ENCODE peak calls at places on chromosome 18, in eight cellular contexts. One of them, this sample, is unnamed.

GRCh38 chr18:47184419-47185050 is 8.4 kb upstream of the IER3IP1 start:
- DNase-seq in NT2/D1: no peak
- DNase-seq in endothelial cell of umbilical vein: peak; percentile 10
- DNase-seq in endodermal cell: no peak
- DNase-seq in H9: no peak
- DNase-seq in mammary epithelial cell: peak; percentile 66
- DNase-seq in astrocyte: peak; percentile 37
- DNase-seq in GM23248: peak; percentile 26
- DNase-seq in this sample: peak; percentile 51

GRCh38 chr18:25826823-25827617 is 263.4 kb downstream of the SS18 start:
- DNase-seq in endodermal cell: no peak
- DNase-seq in mammary epithelial cell: no peak
- DNase-seq in endothelial cell of umbilical vein: no peak
- DNase-seq in NT2/D1: no peak
- DNase-seq in H9: no peak
- DNase-seq in astrocyte: peak; percentile 20
- DNase-seq in GM23248: peak; percentile 48
- DNase-seq in this sample: no peak

GRCh38 chr18:25866331-25866730 is 224.1 kb downstream of the SS18 start:
- DNase-seq in mammary epithelial cell: no peak
- DNase-seq in NT2/D1: no peak
- DNase-seq in astrocyte: no peak
- DNase-seq in endodermal cell: no peak
- DNase-seq in endothelial cell of umbilical vein: no peak
- DNase-seq in H9: no peak
- DNase-seq in GM23248: no peak
- DNase-seq in this sample: no peak

GRCh38 chr18:34598136-34598635 is 111.9 kb upstream of the DTNA start:
- DNase-seq in GM23248: no peak
- DNase-seq in NT2/D1: no peak
- DNase-seq in endodermal cell: no peak
- DNase-seq in H9: no peak
- DNase-seq in astrocyte: no peak
- DNase-seq in endothelial cell of umbilical vein: peak; percentile 10
- DNase-seq in mammary epithelial cell: no peak
- DNase-seq in this sample: peak; percentile 29

GRCh38 chr18:57141208-57142129 is 5.4 kb upstream of the BOD1L2 start:
- DNase-seq in endothelial cell of umbilical vein: no peak
- DNase-seq in GM23248: no peak
- DNase-seq in endodermal cell: no peak
- DNase-seq in NT2/D1: no peak
- DNase-seq in astrocyte: no peak
- DNase-seq in H9: no peak
- DNase-seq in mammary epithelial cell: peak; percentile 35
- DNase-seq in this sample: no peak

GRCh38 chr18:7590800-7591560 is 23.9 kb downstream of the PTPRM start:
- DNase-seq in NT2/D1: no peak
- DNase-seq in H9: no peak
- DNase-seq in endodermal cell: no peak
- DNase-seq in mammary epithelial cell: no peak
- DNase-seq in astrocyte: no peak
- DNase-seq in GM23248: peak; percentile 65
- DNase-seq in endothelial cell of umbilical vein: no peak
- DNase-seq in this sample: peak; percentile 52

GRCh38 chr18:62778976-62779869 is 63.9 kb downstream of the PHLPP1 start:
- DNase-seq in H9: no peak
- DNase-seq in NT2/D1: no peak
- DNase-seq in endodermal cell: no peak
- DNase-seq in GM23248: no peak
- DNase-seq in endothelial cell of umbilical vein: no peak
- DNase-seq in astrocyte: no peak
- DNase-seq in mammary epithelial cell: no peak
- DNase-seq in this sample: no peak

GRCh38 chr18:7185701-7186100 is 45.2 kb upstream of the LRRC30 start:
- DNase-seq in endodermal cell: no peak
- DNase-seq in NT2/D1: no peak
- DNase-seq in H9: no peak
- DNase-seq in endothelial cell of umbilical vein: no peak
- DNase-seq in GM23248: no peak
- DNase-seq in mammary epithelial cell: no peak
- DNase-seq in astrocyte: no peak
- DNase-seq in this sample: no peak

GRCh38 chr18:45637546-45638327 is 22.5 kb downstream of the SLC14A2 start:
- DNase-seq in endothelial cell of umbilical vein: no peak
- DNase-seq in endodermal cell: peak; percentile 35
- DNase-seq in mammary epithelial cell: no peak
- DNase-seq in astrocyte: no peak
- DNase-seq in GM23248: peak; percentile 54
- DNase-seq in NT2/D1: no peak
- DNase-seq in H9: no peak
- DNase-seq in this sample: no peak
- H3K9ac ChIP-seq in endothelial cell of umbilical vein: no peak overlapping the region
- H3K9ac ChIP-seq in endodermal cell: no peak overlapping the region
- H3K9ac ChIP-seq in mammary epithelial cell: no peak overlapping the region
- H3K9ac ChIP-seq in astrocyte: no peak overlapping the region
- H3K9ac ChIP-seq in GM23248: no peak overlapping the region
- H3K9ac ChIP-seq in NT2/D1: no peak overlapping the region
- H3K9ac ChIP-seq in H9: no peak overlapping the region
- H3K9ac ChIP-seq in this sample: no peak overlapping the region

GRCh38 chr18:3016584-3017292 is 3.8 kb upstream of the LPIN2 start:
- DNase-seq in GM23248: no peak
- DNase-seq in endothelial cell of umbilical vein: peak; percentile 47
- DNase-seq in astrocyte: no peak
- DNase-seq in endodermal cell: peak; percentile 10
- DNase-seq in NT2/D1: no peak
- DNase-seq in mammary epithelial cell: no peak
- DNase-seq in H9: no peak
- DNase-seq in this sample: no peak
- H3K9ac ChIP-seq in GM23248: no peak overlapping the region
- H3K9ac ChIP-seq in endothelial cell of umbilical vein: no peak overlapping the region
- H3K9ac ChIP-seq in astrocyte: no peak overlapping the region
- H3K9ac ChIP-seq in endodermal cell: no peak overlapping the region
- H3K9ac ChIP-seq in NT2/D1: no peak overlapping the region
- H3K9ac ChIP-seq in mammary epithelial cell: no peak overlapping the region
- H3K9ac ChIP-seq in H9: peak overlapping the region; percentile 8
- H3K9ac ChIP-seq in this sample: no peak overlapping the region

GRCh38 chr18:22422909-22423548 is 5.3 kb upstream of the CTAGE1 start:
- DNase-seq in GM23248: peak; percentile 73
- DNase-seq in NT2/D1: no peak
- DNase-seq in endothelial cell of umbilical vein: peak; percentile 90
- DNase-seq in mammary epithelial cell: peak; percentile 20
- DNase-seq in astrocyte: peak; percentile 73
- DNase-seq in H9: no peak
- DNase-seq in endodermal cell: no peak
- DNase-seq in this sample: peak; percentile 87
- H3K9ac ChIP-seq in GM23248: no peak overlapping the region
- H3K9ac ChIP-seq in NT2/D1: no peak overlapping the region
- H3K9ac ChIP-seq in endothelial cell of umbilical vein: no peak overlapping the region
- H3K9ac ChIP-seq in mammary epithelial cell: no peak overlapping the region
- H3K9ac ChIP-seq in astrocyte: no peak overlapping the region
- H3K9ac ChIP-seq in H9: no peak overlapping the region
- H3K9ac ChIP-seq in endodermal cell: no peak overlapping the region
- H3K9ac ChIP-seq in this sample: no peak overlapping the region

DNA sequence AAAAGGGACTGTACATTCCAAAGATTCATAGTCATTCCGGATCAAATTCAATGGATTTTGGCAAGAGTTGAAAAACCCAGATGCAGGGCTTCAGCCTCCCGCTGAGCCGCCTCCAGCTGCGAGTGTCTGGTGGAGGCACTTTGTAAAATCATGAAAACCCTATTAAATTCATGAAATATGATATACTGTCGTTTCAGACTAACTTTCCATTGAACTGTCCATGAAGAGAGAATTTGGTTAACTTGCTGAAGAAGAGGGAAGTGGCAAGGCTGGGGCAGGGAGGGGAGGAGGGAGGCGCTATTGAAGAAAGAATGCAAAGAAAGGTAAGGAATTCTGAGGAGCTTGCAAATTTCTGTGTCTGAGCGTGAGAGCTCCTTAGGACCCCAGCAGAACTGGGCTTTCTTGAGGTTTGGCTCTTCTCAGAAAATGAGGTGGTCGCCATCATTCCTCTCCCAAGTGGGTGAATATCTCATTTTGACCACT is 25.7 kb upstream of the SLC14A2 start:
- DNase-seq in H9: no peak
- DNase-seq in endodermal cell: peak; percentile 64
- DNase-seq in GM23248: peak; percentile 87
- DNase-seq in mammary epithelial cell: no peak
- DNase-seq in astrocyte: peak; percentile 91
- DNase-seq in NT2/D1: peak; percentile 8
- DNase-seq in endothelial cell of umbilical vein: no peak
- DNase-seq in this sample: peak; percentile 91
- H3K9ac ChIP-seq in H9: no peak overlapping the region
- H3K9ac ChIP-seq in endodermal cell: no peak overlapping the region
- H3K9ac ChIP-seq in GM23248: no peak overlapping the region
- H3K9ac ChIP-seq in mammary epithelial cell: no peak overlapping the region
- H3K9ac ChIP-seq in astrocyte: peak overlapping the region; percentile 0
- H3K9ac ChIP-seq in NT2/D1: peak overlapping the region; percentile 21
- H3K9ac ChIP-seq in endothelial cell of umbilical vein: no peak overlapping the region
- H3K9ac ChIP-seq in this sample: peak overlapping the region; percentile 10

DNA sequence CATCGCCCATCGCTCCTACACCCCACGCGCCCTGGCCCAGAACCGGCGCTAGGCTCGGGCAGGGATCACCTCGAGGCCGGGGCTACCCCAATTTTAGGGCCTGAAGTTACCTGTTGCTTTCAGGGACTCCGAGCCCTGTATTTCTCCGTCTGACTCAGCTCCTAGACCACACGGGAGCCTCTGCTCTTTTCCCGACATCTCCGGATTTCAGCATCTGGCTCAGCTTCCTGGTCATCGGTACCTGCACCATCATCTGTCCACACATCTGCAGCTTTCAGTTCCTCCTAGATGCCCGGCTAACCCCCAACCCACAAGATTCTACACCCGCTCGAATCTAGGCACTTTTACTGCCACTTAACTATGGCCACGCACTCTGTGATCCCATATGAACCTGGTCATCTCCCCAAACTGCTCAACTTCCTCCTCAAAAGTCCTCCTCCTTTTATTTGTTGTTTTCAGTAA is 12.1 kb upstream of the HMSD start:
- DNase-seq in GM23248: no peak
- DNase-seq in astrocyte: no peak
- DNase-seq in endothelial cell of umbilical vein: no peak
- DNase-seq in NT2/D1: no peak
- DNase-seq in endodermal cell: no peak
- DNase-seq in H9: no peak
- DNase-seq in mammary epithelial cell: no peak
- DNase-seq in this sample: no peak
- H3K9ac ChIP-seq in GM23248: peak overlapping the region; percentile 75
- H3K9ac ChIP-seq in astrocyte: peak overlapping the region; percentile 70
- H3K9ac ChIP-seq in endothelial cell of umbilical vein: peak overlapping the region; percentile 33
- H3K9ac ChIP-seq in NT2/D1: peak overlapping the region; percentile 64
- H3K9ac ChIP-seq in endodermal cell: no peak overlapping the region
- H3K9ac ChIP-seq in H9: no peak overlapping the region
- H3K9ac ChIP-seq in mammary epithelial cell: no peak overlapping the region
- H3K9ac ChIP-seq in this sample: no peak overlapping the region

DNA sequence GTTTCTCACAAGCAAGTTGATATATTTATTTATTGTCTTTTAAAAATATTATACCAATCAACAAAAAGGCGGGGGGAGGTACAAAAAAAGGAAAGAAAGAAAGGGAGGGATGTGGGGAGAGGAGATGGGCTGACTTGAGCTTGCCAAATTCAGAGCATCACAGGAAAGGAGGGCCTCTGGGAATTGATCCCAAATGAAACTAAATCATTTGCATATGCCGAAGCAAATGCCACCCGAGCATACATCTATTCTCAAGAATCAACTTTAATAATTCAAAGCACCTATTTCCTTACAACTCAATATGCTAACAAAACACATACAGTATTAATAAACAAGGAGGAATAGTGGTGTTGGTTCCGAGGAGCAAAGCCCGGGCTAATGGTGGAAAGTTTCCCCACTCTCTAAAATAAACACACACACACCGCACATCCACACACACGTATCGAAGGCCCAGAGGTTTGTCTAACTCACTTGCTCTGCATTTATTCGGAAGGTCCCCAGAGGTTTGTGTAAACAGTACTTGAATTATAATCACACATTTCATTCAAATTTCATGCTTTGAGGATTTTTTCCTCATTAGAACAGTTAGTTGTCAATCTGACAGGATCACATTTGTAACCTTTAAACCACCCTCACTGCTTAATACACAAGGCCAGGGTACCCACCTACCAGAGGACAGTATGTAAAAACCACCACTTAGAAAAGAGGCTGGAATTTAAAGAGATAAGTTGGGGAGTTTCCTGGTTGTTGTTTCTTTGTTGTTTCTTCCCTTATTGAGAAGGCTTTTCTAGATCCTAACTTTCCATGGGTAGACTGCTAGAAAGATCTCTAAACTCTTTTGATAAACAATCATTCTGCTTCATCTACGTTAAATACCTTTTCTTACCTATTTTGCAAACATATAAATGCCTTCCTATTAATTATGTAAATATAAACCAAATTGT is 264.7 kb downstream of the TCF4 start:
- DNase-seq in GM23248: peak; percentile 72
- DNase-seq in mammary epithelial cell: no peak
- DNase-seq in NT2/D1: no peak
- DNase-seq in endodermal cell: no peak
- DNase-seq in endothelial cell of umbilical vein: peak; percentile 37
- DNase-seq in astrocyte: no peak
- DNase-seq in H9: no peak
- DNase-seq in this sample: peak; percentile 31
- H3K9ac ChIP-seq in GM23248: peak overlapping the region; percentile 85
- H3K9ac ChIP-seq in mammary epithelial cell: peak overlapping the region; percentile 0
- H3K9ac ChIP-seq in NT2/D1: no peak overlapping the region
- H3K9ac ChIP-seq in endodermal cell: no peak overlapping the region
- H3K9ac ChIP-seq in endothelial cell of umbilical vein: peak overlapping the region; percentile 76
- H3K9ac ChIP-seq in astrocyte: peak overlapping the region; percentile 79
- H3K9ac ChIP-seq in H9: no peak overlapping the region
- H3K9ac ChIP-seq in this sample: peak overlapping the region; percentile 65

DNA sequence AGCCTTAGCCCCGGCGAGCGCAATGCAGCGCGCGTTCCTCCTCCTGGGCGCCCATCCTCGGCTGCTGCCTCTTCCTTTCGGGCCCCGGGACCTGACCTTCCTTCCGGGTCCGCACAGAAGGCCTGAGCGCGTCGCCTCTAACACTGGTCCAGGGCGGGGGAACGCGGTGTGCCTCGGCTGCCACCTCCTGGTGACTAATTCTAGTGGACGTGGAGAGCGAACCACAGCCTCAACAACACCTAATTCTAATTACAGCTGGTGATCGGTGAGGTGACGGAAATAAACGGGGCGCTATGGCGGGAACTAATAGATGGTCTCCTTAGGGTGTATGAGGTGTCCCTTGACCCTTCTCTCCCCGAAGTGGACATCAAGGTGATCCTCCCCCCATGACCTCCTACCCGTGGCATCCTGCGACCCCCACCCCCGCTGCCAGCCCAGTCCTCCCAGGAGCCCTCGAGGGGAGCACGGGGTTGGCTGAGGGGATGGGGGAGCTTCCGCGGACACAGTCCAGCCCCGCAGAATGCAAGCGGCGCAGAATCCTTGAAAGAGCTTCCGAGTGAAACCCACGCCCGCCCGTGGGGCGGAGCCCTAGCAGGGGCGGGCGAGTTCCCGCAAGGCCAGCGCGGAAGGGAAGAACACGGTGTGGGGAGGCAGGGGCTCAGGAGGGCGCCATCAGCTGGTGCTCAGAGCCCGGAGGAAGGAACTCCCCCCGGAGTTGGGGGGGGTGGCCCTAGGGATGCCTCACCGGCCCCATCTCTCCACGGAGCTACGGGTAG is 12.8 kb upstream of the HMSD start:
- DNase-seq in NT2/D1: peak; percentile 63
- DNase-seq in endothelial cell of umbilical vein: peak; percentile 67
- DNase-seq in GM23248: peak; percentile 92
- DNase-seq in astrocyte: peak; percentile 38
- DNase-seq in mammary epithelial cell: peak; percentile 70
- DNase-seq in endodermal cell: peak; percentile 97
- DNase-seq in H9: peak; percentile 92
- DNase-seq in this sample: peak; percentile 45
- H3K9ac ChIP-seq in NT2/D1: peak overlapping the region; percentile 64
- H3K9ac ChIP-seq in endothelial cell of umbilical vein: peak overlapping the region; percentile 33
- H3K9ac ChIP-seq in GM23248: peak overlapping the region; percentile 75
- H3K9ac ChIP-seq in astrocyte: peak overlapping the region; percentile 70
- H3K9ac ChIP-seq in mammary epithelial cell: peak overlapping the region; percentile 45
- H3K9ac ChIP-seq in endodermal cell: no peak overlapping the region
- H3K9ac ChIP-seq in H9: no peak overlapping the region
- H3K9ac ChIP-seq in this sample: peak overlapping the region; percentile 30

This sample was measured in IMR-90.